ENCODE peak calls at places on chromosomes 3 and 15, in six cellular contexts. U is A549; I is WTC11; G is activated CD4-positive, alpha-beta T cell treated with anti-CD3 and anti-CD28 coated beads, Interleukin-2, amount 10 ng/mL, durations not matched to agents 7 days and 5 days; A is GM06990; L is COR-L47. N is an unnamed sample.

GRCh38 chr15:100001405-100001804 is 268.2 kb upstream of the LYSMD4 start:
- DNase-seq in L (no peak), I (no peak), U (no peak), A (no peak), G (no peak), N (no peak)

GRCh38 chr15:87573534-87573933 is 683.0 kb downstream of the NTRK3 start:
- DNase-seq in U (no peak), A (no peak), L (no peak), G (no peak), I (no peak), N (no peak)

GRCh38 chr3:193680220-193680619 is 87.2 kb downstream of the OPA1 start:
- DNase-seq in L (no peak), A (no peak), U (no peak), G (no peak), I (no peak), N (no peak)

GRCh38 chr15:96166223-96167200 is 164.0 kb upstream of the NR2F2 start:
- DNase-seq in I (no peak), U (no peak), A (no peak), G (no peak), L (no peak), N (no peak)

GRCh38 chr3:59555593-59556315 is 505.9 kb upstream of the CFAP20DC start:
- DNase-seq in I (no peak), G (no peak), A (no peak), U (no peak), L (no peak), N (no peak)

GRCh38 chr3:118380576-118380975 is 654.1 kb downstream of the IGSF11 start:
- DNase-seq in U (no peak), I (no peak), L (no peak), G (no peak), A (no peak), N (no peak)

GRCh38 chr3:46396129-46396528 is 10.7 kb downstream of the CCR5AS start:
- DNase-seq in L (no peak), I (no peak), G (no peak), U (no peak), A (no peak), N (no peak)

GRCh38 chr15:49082960-49083359 is 36.7 kb upstream of the SECISBP2L start:
- DNase-seq in L (no peak), A (no peak), I (no peak), U (no peak), G (no peak), N (no peak)

GRCh38 chr15:51223771-51224229 is 114.6 kb downstream of the CYP19A1 start:
- DNase-seq in L (no peak), A (no peak), I (no peak), G (no peak), U (peak), N (no peak)

GRCh38 chr3:95923496-95924210 is 890.7 kb upstream of the EPHA6 start:
- DNase-seq in I (no peak), U (peak), L (no peak), G (no peak), A (no peak), N (no peak)

GRCh38 chr3:123335007-123335670 is 113.8 kb downstream of the ADCY5 start:
- DNase-seq in I (no peak), L (no peak), U (no peak), G (peak), A (no peak), N (no peak)

GRCh38 chr3:50322386-50323091 is at the start of gene HYAL2:
- DNase-seq in U (no peak), L (peak), G (peak), A (no peak), I (peak), N (no peak)

GRCh38 chr15:39235084-39235795 is 345.6 kb upstream of the THBS1 start:
- DNase-seq in I (no peak), L (no peak), A (peak), G (no peak), U (no peak), N (no peak)

GRCh38 chr3:147924755-147925154 is 515.6 kb downstream of the ZIC1 start:
- DNase-seq in A (no peak), L (no peak), G (no peak), U (no peak), I (no peak), N (no peak)

GRCh38 chr3:182937293-182938051 is 42.9 kb downstream of the DCUN1D1 start:
- DNase-seq in I (no peak), G (no peak), U (no peak), A (peak), L (no peak), N (no peak)

GRCh38 chr15:91632981-91633380 is 220.5 kb upstream of the SLCO3A1 start:
- DNase-seq in I (no peak), A (no peak), L (no peak), U (no peak), G (no peak), N (no peak)

GRCh38 chr15:99603828-99604227 is 38.0 kb downstream of the MEF2A start:
- DNase-seq in G (no peak), I (no peak), L (no peak), U (no peak), A (no peak), N (no peak)

GRCh38 chr15:68570974-68571373 is 7.8 kb upstream of the CORO2B start:
- DNase-seq in I (no peak), U (no peak), G (no peak), A (no peak), L (no peak), N (no peak)

GRCh38 chr3:195708626-195709481 is 11.9 kb upstream of the MUC20 start:
- DNase-seq in U (no peak), L (no peak), I (no peak), G (no peak), A (no peak), N (no peak)

GRCh38 chr15:89108865-89109660 is 20.8 kb downstream of the ABHD2 start:
- DNase-seq in L (no peak), A (no peak), I (peak), U (no peak), G (no peak), N (no peak)

GRCh38 chr3:81931852-81932251 is 170.4 kb upstream of the GBE1 start:
- DNase-seq in L (no peak), I (no peak), A (no peak), G (no peak), U (no peak), N (no peak)

GRCh38 chr3:169772530-169772950 is 656 bp upstream of the MYNN start:
- DNase-seq in U (peak), I (peak), A (no peak), G (peak), L (peak), N (no peak)

GRCh38 chr3:9037113-9037715 is 73.9 kb upstream of the RAD18 start:
- DNase-seq in A (no peak), L (no peak), I (no peak), G (no peak), U (no peak), N (no peak)

GRCh38 chr15:101329309-101329863 is 34.3 kb upstream of the SNRPA1 start:
- DNase-seq in A (no peak), L (no peak), U (no peak), I (no peak), G (no peak), N (no peak)

GRCh38 chr3:18841422-18842343 is 306.6 kb upstream of the KCNH8 start:
- DNase-seq in U (no peak), L (no peak), I (no peak), A (no peak), G (no peak), N (no peak)

GRCh38 chr3:67605377-67605776 is 49.0 kb downstream of the SUCLG2 start:
- DNase-seq in G (no peak), I (no peak), L (no peak), U (peak), A (no peak), N (no peak)

GRCh38 chr15:30940359-30940758 is 36.6 kb downstream of the FAN1 start:
- DNase-seq in I (no peak), L (peak), A (no peak), G (no peak), U (peak), N (no peak)

GRCh38 chr3:102165367-102165766 is 269.4 kb upstream of the ZPLD1 start:
- DNase-seq in U (no peak), I (no peak), A (no peak), L (no peak), G (no peak), N (no peak)

GRCh38 chr3:19231792-19232461 is 83.6 kb downstream of the KCNH8 start:
- DNase-seq in A (no peak), I (no peak), L (no peak), U (no peak), G (no peak), N (no peak)

GRCh38 chr3:138471481-138471880 is 37.1 kb downstream of the ESYT3 start:
- DNase-seq in I (no peak), G (no peak), L (no peak), U (no peak), A (no peak), N (no peak)

GRCh38 chr3:42850263-42850662 is 25.4 kb downstream of the CYP8B1 start:
- DNase-seq in L (no peak), G (no peak), A (no peak), U (no peak), I (no peak), N (peak)

GRCh38 chr15:98003528-98003927 is 43.0 kb downstream of the ARRDC4 start:
- DNase-seq in G (no peak), L (no peak), U (no peak), A (no peak), I (no peak), N (no peak)